ENCODE peak calls at places on chromosomes 11 and 22, in five cellular contexts. U is stimulated activated naive B cell treated with anti-CD40 and anti-IgM and Interleukin-4, amounts not matched to agents 10 μg/mL and 1 μg/mL and 100 μg/mL, for 72 hours; X is hippocampal formation; E is KBM-7; S is HS-5. P is an unnamed sample.

GRCh38 chr11:74611369-74611861 is 19.0 kb downstream of the POLD3 start:
- DNase-seq in U (no peak), S (peak), X (peak), E (no peak), P (no peak)

GRCh38 chr11:47494996-47495855 is 46.3 kb upstream of the RAPSN start:
- DNase-seq in E (no peak), X (no peak), S (no peak), U (no peak), P (no peak)

GRCh38 chr11:13108416-13108815 is 99.3 kb downstream of the RASSF10 start:
- DNase-seq in S (no peak), X (no peak), E (no peak), U (no peak), P (no peak)

GRCh38 chr22:41900652-41901312 is 14.1 kb downstream of the SHISA8 start:
- DNase-seq in U (no peak), S (no peak), E (no peak), X (no peak), P (no peak)

GRCh38 chr22:33038131-33038772 is 19.9 kb downstream of the SYN3 start:
- DNase-seq in S (no peak), E (no peak), U (no peak), X (peak), P (no peak)

GRCh38 chr11:27896096-27896495 is 195.8 kb upstream of the BDNF start:
- DNase-seq in X (no peak), S (no peak), U (no peak), E (no peak), P (no peak)

GRCh38 chr11:46222485-46223251 is 54.8 kb upstream of the CREB3L1 start:
- DNase-seq in S (no peak), U (no peak), X (no peak), E (no peak), P (no peak)

GRCh38 chr11:121961228-121961860 is 154.7 kb downstream of the BLID start:
- DNase-seq in U (no peak), X (no peak), E (no peak), S (no peak), P (no peak)

GRCh38 chr11:68450711-68451110 is 9.8 kb upstream of the PPP6R3 start:
- DNase-seq in S (no peak), U (no peak), X (no peak), E (no peak), P (no peak)

GRCh38 chr11:69122337-69122641 is 33.4 kb upstream of the SMIM38 start:
- DNase-seq in U (no peak), X (no peak), E (no peak), S (no peak), P (no peak)

GRCh38 chr11:117822031-117822521 is 2.5 kb downstream of the FXYD2 start:
- DNase-seq in X (no peak), S (no peak), U (peak), E (no peak), P (no peak)

GRCh38 chr11:61958590-61958989 is 8.4 kb downstream of the BEST1 start:
- DNase-seq in S (no peak), U (no peak), X (no peak), E (no peak), P (no peak)

GRCh38 chr22:47376901-47377520 is 614.6 kb downstream of the TBC1D22A start:
- DNase-seq in E (no peak), S (no peak), X (no peak), U (no peak), P (no peak)

GRCh38 chr22:48310740-48311139 is 1516.9 kb downstream of the BRD1 start:
- DNase-seq in S (no peak), E (no peak), U (no peak), X (no peak), P (no peak)

GRCh38 chr22:47547881-47548630 is 785.6 kb downstream of the TBC1D22A start:
- DNase-seq in S (no peak), U (no peak), E (no peak), X (no peak), P (no peak)

GRCh38 chr22:47553436-47553835 is 791.0 kb downstream of the TBC1D22A start:
- DNase-seq in S (no peak), X (no peak), U (no peak), E (no peak), P (no peak)

GRCh38 chr22:38413085-38414008 is 41.7 kb downstream of the KCNJ4 start:
- DNase-seq in X (no peak), E (no peak), S (no peak), U (no peak), P (no peak)

GRCh38 chr22:50473088-50473487 is 1.7 kb downstream of the SBF1 start:
- DNase-seq in E (peak), U (no peak), S (no peak), X (no peak), P (no peak)

GRCh38 chr11:35158371-35159081 is 19.6 kb downstream of the CD44 start:
- DNase-seq in U (no peak), S (no peak), X (peak), E (no peak), P (peak)

GRCh38 chr11:66465371-66466224 is 1.1 kb upstream of the PELI3 start:
- DNase-seq in S (no peak), U (no peak), X (no peak), E (no peak), P (no peak)

GRCh38 chr22:17422736-17423343 is 53.6 kb downstream of the CECR2 start:
- DNase-seq in E (no peak), X (no peak), U (no peak), S (no peak), P (no peak)

GRCh38 chr11:3135491-3136440 is 29.3 kb downstream of the OSBPL5 start:
- DNase-seq in X (no peak), S (no peak), U (no peak), E (peak), P (no peak)

GRCh38 chr11:9765320-9766101 is 101.6 kb downstream of the SWAP70 start:
- DNase-seq in E (no peak), X (no peak), S (peak), U (no peak), P (no peak)

GRCh38 chr11:74307409-74307808 is 4.0 kb downstream of the P4HA3 start:
- DNase-seq in U (no peak), S (no peak), E (no peak), X (no peak), P (no peak)

GRCh38 chr22:50530280-50530856 is 556 bp upstream of the TYMP start:
- DNase-seq in E (no peak), X (no peak), S (no peak), U (peak), P (peak)

GRCh38 chr11:104899226-104899625 is 966 bp upstream of the CASP12 start:
- DNase-seq in S (no peak), E (no peak), U (no peak), X (no peak), P (no peak)

GRCh38 chr22:27801616-27802388 is at the start of gene MN1:
- DNase-seq in U (peak), X (peak), S (no peak), E (peak), P (peak)

GRCh38 chr22:36830601-36831000 is 13.8 kb upstream of the PVALB start:
- DNase-seq in E (no peak), X (no peak), U (no peak), S (no peak), P (no peak)

GRCh38 chr22:44917372-44918165 is 92.2 kb downstream of the PHF21B start:
- DNase-seq in U (no peak), E (no peak), X (no peak), S (no peak), P (no peak)

P was measured in foreskin keratinocyte.